ENCODE peak calls at places on chromosomes 1 and 21, in eight cellular contexts. E is fibroblast of the aortic adventitia, N is HCT116, W is stomach, S is prostate gland, P is astrocyte, R is fibroblast of villous mesenchyme, G is pancreas. X is an unnamed sample.
A peak's percentile ranks its signal among the peaks of the same experiment; 100 is the strongest.

GRCh38 chr1:178539291-178539690 is 26.4 kb downstream of the TEX35 start:
- DNase-seq in E (no peak), N (no peak), W (no peak), S (no peak), P (no peak), R (no peak), G (no peak), X (no peak)

GRCh38 chr1:164637461-164638375 is 78.7 kb downstream of the PBX1 start:
- DNase-seq in E (peak; percentile 72), N (peak; percentile 56), W (peak; percentile 66), S (no peak), P (peak; percentile 91), R (peak; percentile 62), G (peak; percentile 82), X (no peak)

GRCh38 chr1:23554481-23555224 is 4.6 kb downstream of the ID3 start:
- DNase-seq in E (peak; percentile 76), N (peak; percentile 64), W (peak; percentile 86), S (peak; percentile 85), P (peak; percentile 70), R (peak; percentile 88), G (peak; percentile 93), X (peak; percentile 93)

GRCh38 chr1:10625076-10625475 is 150.3 kb downstream of the PEX14 start:
- DNase-seq in E (no peak), N (no peak), W (no peak), S (no peak), P (no peak), R (no peak), G (peak; percentile 41), X (no peak)

GRCh38 chr1:24443241-24443656 is 27.6 kb downstream of the NIPAL3 start:
- DNase-seq in E (peak; percentile 78), N (no peak), W (no peak), S (no peak), P (peak; percentile 28), R (no peak), G (no peak), X (peak; percentile 20)

GRCh38 chr1:78143152-78143551 is 97.4 kb downstream of the GIPC2 start:
- DNase-seq in E (no peak), N (no peak), W (no peak), S (no peak), P (no peak), R (no peak), G (no peak), X (no peak)

GRCh38 chr1:12345350-12346217 is 115.8 kb downstream of the VPS13D start:
- DNase-seq in E (no peak), N (no peak), W (no peak), S (no peak), P (no peak), R (no peak), G (no peak), X (peak; percentile 23)

GRCh38 chr21:43961382-43961909 is 50.7 kb upstream of the TRAPPC10 start:
- DNase-seq in E (no peak), N (no peak), W (no peak), S (no peak), P (no peak), R (no peak), G (no peak), X (no peak)

GRCh38 chr1:226222686-226223085 is 778 bp upstream of the MIXL1 start:
- DNase-seq in E (no peak), N (no peak), W (no peak), S (no peak), P (no peak), R (no peak), G (no peak), X (no peak)

GRCh38 chr1:242824435-242824834 is 299.9 kb upstream of the PLD5 start:
- DNase-seq in E (peak; percentile 15), N (no peak), W (no peak), S (no peak), P (peak; percentile 67), R (no peak), G (no peak), X (no peak)

GRCh38 chr1:98276514-98276913 is 355.7 kb upstream of the DPYD start:
- DNase-seq in E (no peak), N (no peak), W (no peak), S (no peak), P (no peak), R (no peak), G (no peak), X (peak; percentile 23)

GRCh38 chr1:47555307-47555706 is 117.5 kb downstream of the FOXD2 start:
- DNase-seq in E (no peak), N (peak; percentile 39), W (peak; percentile 52), S (no peak), P (no peak), R (no peak), G (no peak), X (no peak)

GRCh38 chr21:38903578-38904193 is 98.0 kb downstream of the ETS2 start:
- DNase-seq in E (peak; percentile 85), N (no peak), W (peak; percentile 59), S (peak; percentile 94), P (no peak), R (peak; percentile 67), G (no peak), X (peak; percentile 79)

GRCh38 chr1:156356875-156357534 is 12.0 kb upstream of the RHBG start:
- DNase-seq in E (no peak), N (peak; percentile 69), W (peak; percentile 79), S (peak; percentile 51), P (no peak), R (no peak), G (peak; percentile 92), X (peak; percentile 83)

GRCh38 chr1:196063307-196063706 is 544.9 kb downstream of the KCNT2 start:
- DNase-seq in E (peak; percentile 27), N (peak; percentile 27), W (no peak), S (no peak), P (peak; percentile 49), R (no peak), G (no peak), X (no peak)

GRCh38 chr1:219201656-219202055 is 28.0 kb downstream of the LYPLAL1 start:
- DNase-seq in E (no peak), N (no peak), W (no peak), S (no peak), P (peak; percentile 11), R (no peak), G (no peak), X (no peak)

GRCh38 chr1:35573198-35573775 is at the start of gene TFAP2E:
- DNase-seq in E (no peak), N (peak; percentile 38), W (peak; percentile 71), S (peak; percentile 60), P (no peak), R (peak; percentile 36), G (peak; percentile 88), X (no peak)

GRCh38 chr21:14773777-14774345 is 227.7 kb upstream of the SAMSN1 start:
- DNase-seq in E (peak; percentile 36), N (peak; percentile 29), W (peak; percentile 66), S (no peak), P (no peak), R (peak; percentile 21), G (no peak), X (peak; percentile 76)
- TF ChIP-seq CTCF in E (peak; percentile 53), N (peak; percentile 59), W (peak; percentile 61), S (peak; percentile 20), P (no peak), R (peak; percentile 41), G (peak; percentile 58), X (peak; percentile 60)

GRCh38 chr1:111755321-111756123 is at the start of gene DDX20:
- DNase-seq in E (peak; percentile 99), N (peak; percentile 92), W (peak; percentile 92), S (peak; percentile 91), P (peak; percentile 95), R (peak; percentile 98), G (peak; percentile 94), X (peak; percentile 89)

GRCh38 chr1:111754964-111755320 is 759 bp upstream of the DDX20 start:
- DNase-seq in E (peak; percentile 66), N (no peak), W (peak; percentile 44), S (no peak), P (no peak), R (peak; percentile 63), G (no peak), X (peak; percentile 56)

GRCh38 chr1:111761717-111762116 is 6.0 kb downstream of the DDX20 start:
- DNase-seq in E (no peak), N (no peak), W (no peak), S (no peak), P (no peak), R (no peak), G (no peak), X (no peak)

GRCh38 chr1:111756124-111756513 is 418 bp downstream of the DDX20 start:
- DNase-seq in E (no peak), N (no peak), W (no peak), S (no peak), P (no peak), R (no peak), G (no peak), X (no peak)

GRCh38 chr1:111758373-111758772 is 2.7 kb downstream of the DDX20 start:
- DNase-seq in E (no peak), N (no peak), W (no peak), S (no peak), P (no peak), R (no peak), G (no peak), X (no peak)
- H3K4me3 ChIP-seq in E (no peak overlapping the region), N (no peak overlapping the region), W (no peak overlapping the region), S (no peak overlapping the region), P (no peak overlapping the region), R (no peak overlapping the region), G (no peak overlapping the region), X (no peak overlapping the region)

GRCh38 chr1:203840208-203840808 is 21.1 kb upstream of the SNRPE start:
- DNase-seq in E (no peak), N (no peak), W (no peak), S (no peak), P (no peak), R (no peak), G (no peak), X (no peak)

GRCh38 chr1:203839081-203839480 is 22.3 kb upstream of the SNRPE start:
- DNase-seq in E (peak; percentile 94), N (no peak), W (no peak), S (peak; percentile 25), P (peak; percentile 23), R (peak; percentile 77), G (no peak), X (no peak)

GRCh38 chr1:203835476-203835875 is 25.9 kb upstream of the SNRPE start:
- DNase-seq in E (no peak), N (no peak), W (no peak), S (no peak), P (no peak), R (no peak), G (no peak), X (no peak)
- TF ChIP-seq CTCF in E (no peak), N (peak; percentile 21), W (no peak), S (no peak), P (no peak), R (peak; percentile 10), G (no peak), X (peak; percentile 48)

DNA sequence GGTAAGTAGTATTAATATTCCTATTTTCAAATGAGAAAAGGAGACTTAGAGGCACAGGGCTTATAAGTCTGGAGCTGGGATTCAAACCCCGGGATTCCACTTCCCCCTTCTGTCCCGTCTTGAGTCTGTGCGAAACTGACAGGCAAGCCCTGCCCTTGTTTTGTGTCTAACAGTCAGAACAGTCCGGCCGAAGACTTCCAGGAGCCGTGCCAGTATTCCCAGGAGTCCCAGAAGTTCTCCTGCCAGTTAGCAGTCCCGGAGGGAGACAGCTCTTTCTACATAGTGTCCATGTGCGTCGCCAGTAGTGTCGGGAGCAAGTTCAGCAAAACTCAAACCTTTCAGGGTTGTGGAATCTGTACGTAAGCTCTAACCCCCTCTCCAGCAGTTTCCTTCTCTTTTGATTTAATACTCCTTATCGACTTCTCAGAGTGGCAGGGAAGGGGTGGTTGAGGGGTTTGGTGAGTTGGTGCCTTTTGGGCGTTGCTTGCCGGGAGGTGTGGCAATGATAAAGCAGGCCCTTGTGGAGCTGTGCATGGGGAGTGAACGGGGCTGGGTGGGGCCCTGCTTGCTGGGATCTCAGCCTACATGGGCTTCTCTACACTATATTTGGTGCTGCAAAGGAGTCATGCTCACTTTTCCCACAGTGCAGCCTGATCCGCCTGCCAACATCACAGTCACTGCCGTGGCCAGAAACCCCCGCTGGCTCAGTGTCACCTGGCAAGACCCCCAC is 29.4 kb downstream of the IL6R start:
- DNase-seq in E (peak; percentile 87), N (no peak), W (peak; percentile 81), S (peak; percentile 80), P (peak; percentile 16), R (peak; percentile 78), G (no peak), X (no peak)
- H3K4me3 ChIP-seq in E (peak overlapping the region; percentile 5), N (no peak overlapping the region), W (peak overlapping the region; percentile 32), S (no peak overlapping the region), P (no peak overlapping the region), R (no peak overlapping the region), G (no peak overlapping the region), X (no peak overlapping the region)